ENCODE peak calls at places on chromosome 4, in five cellular contexts. One of them, this sample, is unnamed.

GRCh38 chr4:21802406-21802805 is 146.2 kb downstream of the KCNIP4 start:
- DNase-seq in mucosa of descending colon: no peak
- DNase-seq in AG09319: no peak
- DNase-seq in AG04450: no peak
- DNase-seq in B cell: no peak
- DNase-seq in this sample: no peak

GRCh38 chr4:110119880-110120279 is 78.5 kb downstream of the ELOVL6 start:
- DNase-seq in mucosa of descending colon: no peak
- DNase-seq in AG09319: peak; percentile 4
- DNase-seq in AG04450: peak; percentile 32
- DNase-seq in B cell: no peak
- DNase-seq in this sample: no peak

GRCh38 chr4:187184513-187184912 is 460.9 kb upstream of the FAT1 start:
- DNase-seq in mucosa of descending colon: peak; percentile 80
- DNase-seq in AG09319: no peak
- DNase-seq in AG04450: no peak
- DNase-seq in B cell: no peak
- DNase-seq in this sample: no peak

GRCh38 chr4:80187677-80188076 is 9.6 kb upstream of the PRDM8 start:
- DNase-seq in mucosa of descending colon: no peak
- DNase-seq in AG09319: no peak
- DNase-seq in AG04450: no peak
- DNase-seq in B cell: peak; percentile 10
- DNase-seq in this sample: no peak

GRCh38 chr4:82758701-82759685 is 39.6 kb downstream of the SCD5 start:
- DNase-seq in mucosa of descending colon: no peak
- DNase-seq in AG09319: no peak
- DNase-seq in AG04450: no peak
- DNase-seq in B cell: no peak
- DNase-seq in this sample: no peak

GRCh38 chr4:76697129-76697803 is 200.7 kb downstream of the SOWAHB start:
- DNase-seq in mucosa of descending colon: no peak
- DNase-seq in AG09319: no peak
- DNase-seq in AG04450: no peak
- DNase-seq in B cell: no peak
- DNase-seq in this sample: no peak

GRCh38 chr4:66574145-66574978 is 904.1 kb upstream of the EPHA5 start:
- DNase-seq in mucosa of descending colon: no peak
- DNase-seq in AG09319: peak; percentile 35
- DNase-seq in AG04450: no peak
- DNase-seq in B cell: no peak
- DNase-seq in this sample: no peak

GRCh38 chr4:1898681-1899080 is 27.5 kb downstream of the NSD2 start:
- DNase-seq in mucosa of descending colon: no peak
- DNase-seq in AG09319: no peak
- DNase-seq in AG04450: no peak
- DNase-seq in B cell: no peak
- DNase-seq in this sample: no peak

GRCh38 chr4:173448919-173449641 is 50.2 kb upstream of the SCRG1 start:
- DNase-seq in mucosa of descending colon: no peak
- DNase-seq in AG09319: no peak
- DNase-seq in AG04450: no peak
- DNase-seq in B cell: no peak
- DNase-seq in this sample: no peak

GRCh38 chr4:82452026-82452425 is 21.6 kb downstream of the ENOPH1 start:
- DNase-seq in mucosa of descending colon: no peak
- DNase-seq in AG09319: no peak
- DNase-seq in AG04450: no peak
- DNase-seq in B cell: no peak
- DNase-seq in this sample: no peak

GRCh38 chr4:133320576-133321170 is 171.6 kb downstream of the PCDH10 start:
- DNase-seq in mucosa of descending colon: peak; percentile 3
- DNase-seq in AG09319: no peak
- DNase-seq in AG04450: no peak
- DNase-seq in B cell: no peak
- DNase-seq in this sample: no peak

GRCh38 chr4:105350859-105351494 is 122.9 kb downstream of the PPA2 start:
- DNase-seq in mucosa of descending colon: no peak
- DNase-seq in AG09319: peak; percentile 36
- DNase-seq in AG04450: peak; percentile 44
- DNase-seq in B cell: no peak
- DNase-seq in this sample: no peak

GRCh38 chr4:165129924-165130323 is 17.3 kb upstream of the TMEM192 start:
- DNase-seq in mucosa of descending colon: no peak
- DNase-seq in AG09319: no peak
- DNase-seq in AG04450: no peak
- DNase-seq in B cell: no peak
- DNase-seq in this sample: no peak

GRCh38 chr4:165464338-165464737 is 85.5 kb downstream of the CPE start:
- DNase-seq in mucosa of descending colon: no peak
- DNase-seq in AG09319: no peak
- DNase-seq in AG04450: no peak
- DNase-seq in B cell: no peak
- DNase-seq in this sample: no peak

GRCh38 chr4:83276299-83277040 is 8.1 kb downstream of the COQ2 start:
- DNase-seq in mucosa of descending colon: no peak
- DNase-seq in AG09319: no peak
- DNase-seq in AG04450: no peak
- DNase-seq in B cell: no peak
- DNase-seq in this sample: no peak

GRCh38 chr4:53809816-53810215 is 218.5 kb upstream of the LNX1 start:
- DNase-seq in mucosa of descending colon: no peak
- DNase-seq in AG09319: no peak
- DNase-seq in AG04450: no peak
- DNase-seq in B cell: no peak
- DNase-seq in this sample: no peak

GRCh38 chr4:95450294-95450693 is 98.5 kb downstream of the UNC5C start:
- DNase-seq in mucosa of descending colon: no peak
- DNase-seq in AG09319: no peak
- DNase-seq in AG04450: no peak
- DNase-seq in B cell: no peak
- DNase-seq in this sample: no peak

GRCh38 chr4:5101571-5101970 is 50.3 kb downstream of the STK32B start:
- DNase-seq in mucosa of descending colon: no peak
- DNase-seq in AG09319: no peak
- DNase-seq in AG04450: no peak
- DNase-seq in B cell: no peak
- DNase-seq in this sample: no peak

GRCh38 chr4:187995322-187996207 is at the start of gene ZFP42:
- DNase-seq in mucosa of descending colon: peak; percentile 19
- DNase-seq in AG09319: no peak
- DNase-seq in AG04450: no peak
- DNase-seq in B cell: no peak
- DNase-seq in this sample: no peak

GRCh38 chr4:160414516-160414915 is 1311.6 kb downstream of the RAPGEF2 start:
- DNase-seq in mucosa of descending colon: no peak
- DNase-seq in AG09319: no peak
- DNase-seq in AG04450: no peak
- DNase-seq in B cell: no peak
- DNase-seq in this sample: no peak

GRCh38 chr4:187789078-187789477 is 206.5 kb upstream of the ZFP42 start:
- DNase-seq in mucosa of descending colon: no peak
- DNase-seq in AG09319: no peak
- DNase-seq in AG04450: no peak
- DNase-seq in B cell: no peak
- DNase-seq in this sample: no peak

GRCh38 chr4:1975880-1976279 is 32.9 kb downstream of the NELFA start:
- DNase-seq in mucosa of descending colon: no peak
- DNase-seq in AG09319: no peak
- DNase-seq in AG04450: no peak
- DNase-seq in B cell: no peak
- DNase-seq in this sample: no peak

GRCh38 chr4:26788341-26788733 is 72.3 kb upstream of the STIM2 start:
- DNase-seq in mucosa of descending colon: no peak
- DNase-seq in AG09319: no peak
- DNase-seq in AG04450: no peak
- DNase-seq in B cell: no peak
- DNase-seq in this sample: no peak

GRCh38 chr4:121594796-121595526 is 101.8 kb downstream of the ANXA5 start:
- DNase-seq in mucosa of descending colon: no peak
- DNase-seq in AG09319: no peak
- DNase-seq in AG04450: no peak
- DNase-seq in B cell: no peak
- DNase-seq in this sample: no peak

GRCh38 chr4:169024762-169025161 is 14.7 kb upstream of the CBR4 start:
- DNase-seq in mucosa of descending colon: peak; percentile 55
- DNase-seq in AG09319: no peak
- DNase-seq in AG04450: peak; percentile 11
- DNase-seq in B cell: no peak
- DNase-seq in this sample: no peak

GRCh38 chr4:20881658-20882057 is 181.4 kb downstream of the PACRGL start:
- DNase-seq in mucosa of descending colon: no peak
- DNase-seq in AG09319: no peak
- DNase-seq in AG04450: no peak
- DNase-seq in B cell: no peak
- DNase-seq in this sample: no peak

GRCh38 chr4:176660561-176660960 is 132.2 kb downstream of the VEGFC start:
- DNase-seq in mucosa of descending colon: no peak
- DNase-seq in AG09319: no peak
- DNase-seq in AG04450: no peak
- DNase-seq in B cell: no peak
- DNase-seq in this sample: no peak

GRCh38 chr4:81060587-81061339 is 30.3 kb downstream of the BMP3 start:
- DNase-seq in mucosa of descending colon: no peak
- DNase-seq in AG09319: no peak
- DNase-seq in AG04450: no peak
- DNase-seq in B cell: no peak
- DNase-seq in this sample: no peak

DNA sequence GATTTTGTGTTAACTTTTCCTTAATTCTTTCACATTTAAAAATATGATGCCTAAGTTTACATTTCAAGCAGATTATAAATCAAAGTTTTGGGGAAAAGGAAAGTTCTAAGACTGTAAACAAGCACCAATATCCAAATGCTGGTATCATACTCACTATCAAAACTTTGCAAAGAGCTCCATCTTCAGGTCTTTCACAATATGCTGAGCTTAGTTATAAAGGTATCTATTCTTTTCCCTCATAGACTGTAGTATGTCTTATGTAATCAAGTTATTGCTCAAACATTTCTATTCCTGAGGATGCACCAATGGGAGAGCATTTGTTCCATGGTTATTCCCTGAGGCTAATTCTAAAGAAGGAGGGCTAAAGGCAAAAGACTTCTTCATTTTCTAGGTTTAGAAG is 207.9 kb upstream of the FAM241A start:
- DNase-seq in mucosa of descending colon: no peak
- DNase-seq in AG09319: peak; percentile 12
- DNase-seq in AG04450: no peak
- DNase-seq in B cell: no peak
- DNase-seq in this sample: no peak
- TF ChIP-seq CTCF in mucosa of descending colon: no peak
- TF ChIP-seq CTCF in AG09319: peak; percentile 32
- TF ChIP-seq CTCF in AG04450: no peak
- TF ChIP-seq CTCF in B cell: peak; percentile 58
- TF ChIP-seq CTCF in this sample: no peak

GRCh38 chr4:125526420-125526819 is 211.7 kb downstream of the FAT4 start:
- DNase-seq in mucosa of descending colon: no peak
- DNase-seq in AG09319: no peak
- DNase-seq in AG04450: no peak
- DNase-seq in B cell: no peak
- DNase-seq in this sample: no peak
- TF ChIP-seq CTCF in mucosa of descending colon: no peak
- TF ChIP-seq CTCF in AG09319: no peak
- TF ChIP-seq CTCF in AG04450: peak; percentile 32
- TF ChIP-seq CTCF in B cell: no peak
- TF ChIP-seq CTCF in this sample: no peak

DNA sequence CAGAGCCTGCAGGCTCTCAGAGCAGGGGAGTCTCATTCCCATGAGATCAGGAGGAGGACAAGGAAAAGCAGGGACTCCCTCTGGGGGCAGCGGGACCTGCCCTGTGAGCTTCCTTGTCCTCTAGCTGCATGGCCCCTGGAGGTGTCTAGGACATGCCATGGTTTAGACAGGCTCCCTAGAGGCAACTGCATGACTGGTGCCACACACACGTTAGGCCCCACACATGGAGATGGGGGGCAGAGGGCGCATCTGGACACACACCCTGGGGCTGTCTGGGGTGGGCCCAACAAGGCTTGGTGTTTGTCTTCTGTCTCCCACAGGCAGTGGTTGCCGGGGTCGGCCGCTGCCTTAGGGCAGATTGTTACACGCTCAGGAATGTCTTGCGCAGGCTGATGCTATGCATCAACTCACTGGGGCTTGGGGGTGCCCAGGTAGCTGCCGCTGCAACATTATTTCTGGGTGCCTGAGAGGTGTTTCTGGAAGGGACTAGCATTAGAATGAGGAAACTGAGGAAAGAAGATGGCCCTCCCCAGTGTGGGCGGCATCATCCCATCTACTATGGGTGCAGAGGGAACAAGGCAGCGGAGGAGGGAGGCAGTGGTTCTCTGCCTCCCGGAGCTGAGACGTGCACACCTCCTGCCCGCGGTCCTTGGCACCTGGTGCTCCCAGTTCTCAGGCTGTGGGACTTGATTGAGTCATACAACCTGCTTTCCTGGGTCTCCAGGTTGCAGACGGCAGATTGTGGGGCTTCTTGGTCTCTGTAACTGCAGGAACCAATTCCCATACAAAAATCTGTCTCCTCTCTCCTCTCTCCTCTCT is 32.1 kb upstream of the GPR78 start:
- DNase-seq in mucosa of descending colon: no peak
- DNase-seq in AG09319: no peak
- DNase-seq in AG04450: no peak
- DNase-seq in B cell: no peak
- DNase-seq in this sample: no peak
- TF ChIP-seq CTCF in mucosa of descending colon: no peak
- TF ChIP-seq CTCF in AG09319: no peak
- TF ChIP-seq CTCF in AG04450: no peak
- TF ChIP-seq CTCF in B cell: no peak
- TF ChIP-seq CTCF in this sample: no peak

GRCh38 chr4:104064650-104065577 is 345.1 kb upstream of the TACR3 start:
- DNase-seq in mucosa of descending colon: peak; percentile 55
- DNase-seq in AG09319: no peak
- DNase-seq in AG04450: no peak
- DNase-seq in B cell: no peak
- DNase-seq in this sample: no peak
- TF ChIP-seq CTCF in mucosa of descending colon: no peak
- TF ChIP-seq CTCF in AG09319: no peak
- TF ChIP-seq CTCF in AG04450: no peak
- TF ChIP-seq CTCF in B cell: peak; percentile 24
- TF ChIP-seq CTCF in this sample: no peak

GRCh38 chr4:145888393-145888792 is 50.2 kb downstream of the ZNF827 start:
- DNase-seq in mucosa of descending colon: no peak
- DNase-seq in AG09319: no peak
- DNase-seq in AG04450: no peak
- DNase-seq in B cell: no peak
- DNase-seq in this sample: no peak
- TF ChIP-seq CTCF in mucosa of descending colon: no peak
- TF ChIP-seq CTCF in AG09319: peak; percentile 10
- TF ChIP-seq CTCF in AG04450: peak; percentile 24
- TF ChIP-seq CTCF in B cell: peak; percentile 15
- TF ChIP-seq CTCF in this sample: no peak

DNA sequence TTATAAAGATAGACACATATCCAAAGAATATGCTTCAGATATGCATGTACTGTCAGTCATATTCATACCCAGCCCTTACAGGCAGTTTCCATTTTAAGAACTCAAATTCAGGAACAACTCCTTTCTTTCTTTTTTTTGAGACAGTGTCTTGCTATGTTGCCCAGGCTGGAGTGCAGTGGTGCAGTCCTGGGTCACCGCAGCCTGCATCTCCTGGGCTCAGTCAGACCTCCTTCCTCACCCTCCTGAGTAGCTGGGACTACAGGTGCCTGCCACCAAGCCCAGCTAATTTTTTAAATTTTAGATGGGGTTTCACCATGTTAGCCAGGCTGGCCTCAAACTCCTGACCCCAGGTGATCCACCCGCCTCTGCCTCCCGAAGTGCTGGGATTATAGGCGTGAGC is 34.5 kb downstream of the SNX25 start:
- DNase-seq in mucosa of descending colon: no peak
- DNase-seq in AG09319: no peak
- DNase-seq in AG04450: no peak
- DNase-seq in B cell: no peak
- DNase-seq in this sample: no peak
- TF ChIP-seq CTCF in mucosa of descending colon: no peak
- TF ChIP-seq CTCF in AG09319: no peak
- TF ChIP-seq CTCF in AG04450: no peak
- TF ChIP-seq CTCF in B cell: no peak
- TF ChIP-seq CTCF in this sample: no peak